ENCODE peak calls at places on chromosomes 3 and 15, in four cellular contexts. F is GM13976, V is HT-29, K is foreskin fibroblast. L is an unnamed sample.

GRCh38 chr3:59502806-59503205 is 453.0 kb upstream of the CFAP20DC start:
- DNase-seq in V (no peak), F (no peak), K (peak), L (no peak)

GRCh38 chr3:189212681-189213080 is 40.9 kb downstream of the TPRG1 start:
- DNase-seq in K (no peak), V (no peak), F (no peak), L (no peak)

GRCh38 chr3:99678023-99678422 is 39.6 kb downstream of the COL8A1 start:
- DNase-seq in F (no peak), V (no peak), K (peak), L (peak)

GRCh38 chr3:113377158-113377557 is 64.1 kb downstream of the CFAP44 start:
- DNase-seq in F (no peak), V (no peak), K (no peak), L (no peak)

GRCh38 chr3:76131396-76132153 is 346.2 kb upstream of the ZNF717 start:
- DNase-seq in F (no peak), K (no peak), V (no peak), L (no peak)

GRCh38 chr15:78640527-78640839 is 527 bp downstream of the CHRNB4 start:
- DNase-seq in V (no peak), F (no peak), K (no peak), L (no peak)

GRCh38 chr3:184299488-184300376 is 691 bp downstream of the PSMD2 start:
- DNase-seq in F (no peak), K (peak), V (peak), L (no peak)

GRCh38 chr3:161607056-161607455 is 110.4 kb downstream of the OTOL1 start:
- DNase-seq in V (no peak), K (no peak), F (no peak), L (no peak)

GRCh38 chr15:45827275-45827674 is 192.4 kb downstream of the SQOR start:
- DNase-seq in V (peak), K (no peak), F (no peak), L (no peak)

GRCh38 chr3:120448707-120449650 is 1.8 kb downstream of the FSTL1 start:
- DNase-seq in K (peak), F (no peak), V (no peak), L (no peak)

GRCh38 chr3:51947215-51947900 is 5.2 kb downstream of the PARP3 start:
- DNase-seq in F (no peak), V (no peak), K (no peak), L (peak)

L was measured in uterus.